ENCODE peak calls at places on chromosomes 6 and 20, in eight cellular contexts. J is body of pancreas, X is endothelial cell, R is stomach, S is adrenal gland, M is cardiac muscle cell, N is neural progenitor cell, A is GM12878. O is an unnamed sample.

GRCh38 chr20:47314647-47315338 is 41.7 kb downstream of the ZMYND8 start:
- DNase-seq in J (no peak), X (no peak), A (no peak), M (no peak), N (no peak), S (no peak), R (no peak), O (no peak)

GRCh38 chr6:112044196-112044595 is 9.7 kb upstream of the CCN6 start:
- DNase-seq in M (no peak), X (no peak), S (no peak), R (no peak), A (no peak), J (no peak), N (no peak), O (no peak)

GRCh38 chr6:157152544-157152943 is 170.8 kb downstream of the TMEM242 start:
- DNase-seq in N (no peak), X (no peak), J (no peak), S (no peak), A (no peak), R (no peak), M (no peak), O (no peak)

GRCh38 chr6:16179970-16180431 is 51.1 kb downstream of the MYLIP start:
- DNase-seq in X (no peak), J (no peak), A (no peak), S (no peak), R (no peak), N (no peak), M (no peak), O (no peak)

GRCh38 chr6:108492131-108492766 is 68.5 kb upstream of the FOXO3 start:
- DNase-seq in X (peak; percentile 8), R (no peak), J (no peak), M (peak; percentile 22), N (peak; percentile 54), A (no peak), S (peak; percentile 25), O (no peak)

GRCh38 chr20:6828794-6829423 is 61.4 kb downstream of the BMP2 start:
- DNase-seq in M (peak; percentile 85), R (peak; percentile 78), J (peak; percentile 76), X (peak; percentile 73), S (peak; percentile 40), N (peak; percentile 84), A (peak; percentile 30), O (peak; percentile 85)

GRCh38 chr6:75084872-75085381 is 120.9 kb downstream of the COL12A1 start:
- DNase-seq in J (peak; percentile 54), N (peak; percentile 50), S (no peak), M (no peak), R (peak; percentile 58), X (peak; percentile 51), A (no peak), O (no peak)

GRCh38 chr6:36817176-36817817 is 21.9 kb downstream of the CPNE5 start:
- DNase-seq in A (no peak), R (no peak), M (no peak), N (no peak), S (no peak), J (no peak), X (no peak), O (no peak)

GRCh38 chr6:95110767-95111166 is 466.6 kb upstream of the MANEA start:
- DNase-seq in A (no peak), J (no peak), X (no peak), R (no peak), S (no peak), N (no peak), M (no peak), O (no peak)

GRCh38 chr6:82217014-82217621 is 30.4 kb downstream of the IBTK start:
- DNase-seq in R (no peak), X (no peak), A (peak; percentile 3), M (no peak), N (no peak), J (no peak), S (no peak), O (no peak)

GRCh38 chr6:166389119-166389518 is 6.4 kb upstream of the MPC1 start:
- DNase-seq in R (no peak), A (no peak), J (no peak), M (no peak), X (no peak), S (no peak), N (no peak), O (no peak)

GRCh38 chr6:72524011-72524645 is 97.7 kb upstream of the KCNQ5 start:
- DNase-seq in M (no peak), X (no peak), R (no peak), N (no peak), J (no peak), S (no peak), A (no peak), O (no peak)

GRCh38 chr6:36160147-36160760 is 29.9 kb downstream of the MAPK13 start:
- DNase-seq in M (no peak), R (no peak), J (no peak), A (no peak), X (no peak), N (no peak), S (no peak), O (no peak)

GRCh38 chr6:1622851-1623768 is 13.4 kb downstream of the FOXC1 start:
- DNase-seq in S (no peak), A (no peak), X (no peak), M (no peak), R (peak; percentile 23), J (no peak), N (no peak), O (no peak)

GRCh38 chr6:84836366-84836765 is 72.0 kb upstream of the TBX18 start:
- DNase-seq in A (no peak), X (no peak), J (no peak), S (no peak), N (no peak), R (no peak), M (no peak), O (no peak)

GRCh38 chr20:12023169-12023795 is 105.6 kb downstream of the BTBD3 start:
- DNase-seq in S (no peak), R (no peak), X (no peak), N (no peak), A (no peak), M (no peak), J (no peak), O (no peak)

GRCh38 chr6:132218063-132218696 is 183.1 kb downstream of the MOXD1 start:
- DNase-seq in N (no peak), J (no peak), A (no peak), S (no peak), X (no peak), M (peak; percentile 27), R (no peak), O (no peak)

GRCh38 chr6:116447496-116448011 is 13.6 kb upstream of the CALHM6 start:
- DNase-seq in A (no peak), N (no peak), J (no peak), R (no peak), S (peak; percentile 47), X (no peak), M (no peak), O (no peak)

DNA sequence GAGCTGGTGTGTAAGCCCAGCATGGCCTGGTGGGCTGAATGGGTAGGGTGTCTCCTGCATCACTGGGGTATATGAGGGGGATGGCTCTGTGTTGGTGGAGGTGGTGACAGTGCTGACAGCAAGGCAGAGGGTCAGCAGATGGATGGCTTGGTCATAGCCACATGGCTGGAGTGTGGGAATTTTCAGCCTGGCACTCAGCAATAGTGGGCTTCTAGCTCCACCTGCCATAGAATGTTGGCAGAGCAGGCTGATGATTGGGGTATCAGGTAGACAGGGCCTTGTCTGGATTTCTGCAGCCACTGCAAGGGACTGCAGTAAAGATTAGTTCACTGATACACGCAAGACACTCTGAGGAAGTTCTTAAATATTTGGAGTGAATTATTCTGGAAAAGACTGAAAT is 137.5 kb upstream of the BACH2 start:
- DNase-seq in N (peak; percentile 68), J (no peak), X (no peak), M (peak; percentile 33), R (no peak), A (no peak), S (no peak), O (no peak)
- TF ChIP-seq CTCF in N (peak; percentile 55), J (no peak), X (no peak), M (no peak), R (no peak), A (no peak), S (no peak), O (no peak)

GRCh38 chr6:45721665-45722064 is 294.0 kb downstream of the CLIC5 start:
- DNase-seq in A (no peak), R (no peak), S (no peak), J (no peak), M (no peak), X (no peak), N (no peak), O (no peak)
- TF ChIP-seq CTCF in A (no peak), R (no peak), S (no peak), J (no peak), M (no peak), X (no peak), N (peak; percentile 15), O (no peak)

GRCh38 chr20:59743308-59743707 is 139.0 kb downstream of the PHACTR3 start:
- DNase-seq in X (no peak), S (no peak), M (no peak), A (no peak), J (no peak), N (no peak), R (no peak), O (no peak)

GRCh38 chr20:59745201-59745600 is 140.9 kb downstream of the PHACTR3 start:
- DNase-seq in A (no peak), M (no peak), X (no peak), S (no peak), N (no peak), J (no peak), R (no peak), O (no peak)

GRCh38 chr20:59742351-59743095 is 138.2 kb downstream of the PHACTR3 start:
- DNase-seq in N (no peak), S (no peak), J (no peak), X (no peak), R (no peak), M (no peak), A (no peak), O (no peak)

GRCh38 chr20:59744756-59745155 is 140.4 kb downstream of the PHACTR3 start:
- DNase-seq in J (no peak), N (no peak), R (no peak), S (no peak), X (no peak), A (no peak), M (no peak), O (no peak)

DNA sequence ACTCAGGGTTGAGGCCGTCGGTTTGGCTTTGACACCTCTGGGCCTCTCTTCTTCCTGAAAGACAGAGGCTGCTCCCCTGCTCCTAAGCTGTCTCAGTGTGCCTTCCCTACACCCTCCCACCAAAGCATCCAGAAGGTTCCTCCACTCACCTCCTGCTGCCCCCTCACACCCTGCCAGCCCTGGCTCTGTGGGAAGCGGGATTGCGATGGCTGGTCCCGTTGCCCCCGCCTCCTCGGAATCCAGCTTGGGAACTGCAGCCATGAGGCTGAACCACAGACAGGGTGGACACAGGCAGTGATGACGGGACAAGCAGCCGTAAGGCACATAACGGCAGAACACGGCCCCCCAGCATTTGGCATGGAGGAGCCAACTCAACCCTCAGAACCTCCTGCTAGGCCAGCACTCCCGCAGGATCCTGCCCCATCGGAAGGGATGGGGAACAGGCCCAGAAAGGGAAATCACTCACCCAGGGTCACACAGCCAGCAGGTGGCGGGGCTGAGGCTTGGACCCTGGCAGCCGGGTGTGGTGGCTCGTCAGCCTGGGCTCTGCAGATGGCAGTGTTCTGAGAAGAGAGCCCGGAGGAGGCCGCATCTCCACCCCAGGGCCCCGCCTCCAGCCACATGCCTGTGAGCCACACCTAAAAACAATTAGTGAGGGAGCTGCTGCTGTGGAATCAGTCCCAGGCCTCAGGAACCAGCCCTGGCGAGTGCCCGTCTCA is 139.6 kb downstream of the PHACTR3 start:
- DNase-seq in N (peak; percentile 16), S (no peak), M (no peak), X (no peak), J (no peak), A (no peak), R (no peak), O (no peak)
- TF ChIP-seq CTCF in N (peak; percentile 13), S (no peak), M (no peak), X (no peak), J (no peak), A (peak; percentile 9), R (no peak), O (no peak)

GRCh38 chr6:38239719-38240451 is 399.8 kb downstream of the BTBD9 start:
- DNase-seq in N (no peak), A (no peak), S (no peak), M (no peak), J (no peak), X (no peak), R (no peak), O (no peak)
- TF ChIP-seq CTCF in N (no peak), A (no peak), S (no peak), M (no peak), J (no peak), X (no peak), R (no peak), O (no peak)